ENCODE peak calls at places on chromosomes 1 and 21, in six cellular contexts. A is AG04450, Q is H9, P is NCI-H748 treated with DMSO at 0.1 percent for 48 hours, I is amniotic epithelial cell, L is body of pancreas. W is an unnamed sample.

GRCh38 chr1:229848762-229849677 is 218.0 kb upstream of the GALNT2 start:
- DNase-seq in L (no peak), Q (no peak), I (peak), A (no peak), P (peak), W (peak)

GRCh38 chr1:31704261-31705079 is 653 bp upstream of the COL16A1 start:
- DNase-seq in A (no peak), L (peak), P (peak), I (peak), Q (no peak), W (peak)

GRCh38 chr1:79657916-79658662 is 651.6 kb upstream of the ADGRL4 start:
- DNase-seq in L (no peak), P (no peak), A (no peak), Q (no peak), I (no peak), W (no peak)

GRCh38 chr1:33221385-33221758 is 34.9 kb upstream of the ZNF362 start:
- DNase-seq in Q (no peak), P (no peak), A (no peak), L (no peak), I (peak), W (no peak)

GRCh38 chr21:38306407-38306806 is 49.6 kb downstream of the KCNJ15 start:
- DNase-seq in Q (no peak), A (peak), L (no peak), I (peak), P (no peak), W (peak)

GRCh38 chr1:190908691-190909090 is 431.0 kb upstream of the BRINP3 start:
- DNase-seq in I (peak), L (no peak), P (no peak), Q (no peak), A (no peak), W (no peak)

GRCh38 chr1:14855278-14855677 is 256.8 kb downstream of the KAZN start:
- DNase-seq in Q (no peak), A (no peak), I (no peak), L (no peak), P (no peak), W (no peak)

GRCh38 chr1:179164494-179164893 is 65.0 kb downstream of the ABL2 start:
- DNase-seq in L (no peak), P (no peak), Q (no peak), A (peak), I (no peak), W (peak)

GRCh38 chr1:35876988-35877387 is 6.0 kb upstream of the AGO1 start:
- DNase-seq in I (peak), L (no peak), Q (no peak), A (no peak), P (no peak), W (peak)

GRCh38 chr1:220798338-220798737 is 11.6 kb downstream of the MTARC1 start:
- DNase-seq in Q (no peak), A (no peak), I (no peak), P (no peak), L (no peak), W (no peak)

GRCh38 chr21:16323586-16323985 is 593.8 kb downstream of the USP25 start:
- DNase-seq in Q (no peak), P (no peak), I (no peak), L (no peak), A (no peak), W (no peak)

GRCh38 chr21:41962425-41962966 is 8.7 kb upstream of the C2CD2 start:
- DNase-seq in Q (no peak), A (no peak), P (no peak), L (no peak), I (no peak), W (no peak)

GRCh38 chr1:223815865-223816264 is 29.9 kb downstream of the TP53BP2 start:
- DNase-seq in P (no peak), Q (no peak), A (no peak), L (no peak), I (no peak), W (peak)

GRCh38 chr1:175968486-175969182 is 225.2 kb upstream of the TNR start:
- DNase-seq in L (no peak), P (no peak), Q (no peak), I (no peak), A (no peak), W (no peak)

GRCh38 chr1:3170566-3171453 is 101.8 kb downstream of the PRDM16 start:
- DNase-seq in A (peak), Q (no peak), I (no peak), L (peak), P (no peak), W (no peak)